ENCODE peak calls at places on chromosome 1, in eight cellular contexts. L is heart left ventricle, I is IMR-90, Y is dorsolateral prefrontal cortex, K is stomach, F is fibroblast of pulmonary artery, Q is body of pancreas, D is MM.1S. R is an unnamed sample.

GRCh38 chr1:244965182-244965581 is 100.8 kb upstream of the HNRNPU start:
- DNase-seq in F (no peak), Y (no peak), L (no peak), I (no peak), K (no peak), D (no peak), Q (no peak), R (peak; percentile 5)

GRCh38 chr1:117655220-117655577 is 49.4 kb downstream of the TENT5C start:
- DNase-seq in L (no peak), F (peak; percentile 44), I (peak; percentile 31), K (peak; percentile 75), Q (peak; percentile 86), Y (no peak), D (peak; percentile 38), R (no peak)

GRCh38 chr1:20087668-20088067 is 17.7 kb downstream of the PLA2G5 start:
- DNase-seq in I (no peak), F (no peak), K (no peak), Y (no peak), Q (no peak), D (no peak), L (no peak), R (no peak)

GRCh38 chr1:217586586-217586985 is 44.3 kb downstream of the GPATCH2 start:
- DNase-seq in F (peak; percentile 13), K (no peak), I (peak; percentile 41), D (no peak), L (no peak), Y (no peak), Q (no peak), R (peak; percentile 34)

GRCh38 chr1:53502641-53503432 is 43.6 kb downstream of the DMRTB1 start:
- DNase-seq in I (no peak), D (no peak), L (no peak), Y (no peak), Q (no peak), F (no peak), K (no peak), R (no peak)

GRCh38 chr1:234539666-234540403 is 60.9 kb upstream of the TARBP1 start:
- DNase-seq in K (no peak), Y (no peak), D (no peak), F (no peak), L (no peak), Q (no peak), I (no peak), R (no peak)

GRCh38 chr1:77906146-77906545 is 17.7 kb downstream of the NEXN start:
- DNase-seq in I (no peak), F (no peak), K (no peak), D (no peak), Y (no peak), L (no peak), Q (no peak), R (no peak)

GRCh38 chr1:59057211-59057694 is 239.6 kb upstream of the FGGY start:
- DNase-seq in D (no peak), I (peak; percentile 93), Y (no peak), L (peak; percentile 91), K (peak; percentile 56), Q (peak; percentile 81), F (peak; percentile 99), R (peak; percentile 99)

GRCh38 chr1:15031251-15031930 is 122.2 kb upstream of the TMEM51 start:
- DNase-seq in Y (no peak), K (no peak), L (no peak), F (no peak), I (peak; percentile 34), Q (no peak), D (no peak), R (no peak)

GRCh38 chr1:84774674-84775548 is 84.7 kb upstream of the SSX2IP start:
- DNase-seq in I (no peak), D (no peak), F (no peak), K (no peak), Q (no peak), L (no peak), Y (no peak), R (no peak)

GRCh38 chr1:218330043-218330623 is 15.0 kb upstream of the TGFB2 start:
- DNase-seq in F (peak; percentile 74), L (no peak), I (peak; percentile 61), K (no peak), D (peak; percentile 42), Q (no peak), Y (no peak), R (peak; percentile 71)

GRCh38 chr1:213761845-213762407 is 225.8 kb upstream of the PROX1 start:
- DNase-seq in F (no peak), Y (no peak), Q (no peak), I (no peak), D (no peak), K (no peak), L (no peak), R (no peak)

GRCh38 chr1:201379733-201380242 is 2.3 kb upstream of the TNNT2 start:
- DNase-seq in K (no peak), D (no peak), Q (no peak), I (no peak), L (peak; percentile 63), F (no peak), Y (no peak), R (no peak)

GRCh38 chr1:18365099-18365705 is 115.5 kb upstream of the KLHDC7A start:
- DNase-seq in D (no peak), I (no peak), Q (no peak), Y (no peak), F (no peak), K (no peak), L (no peak), R (no peak)

GRCh38 chr1:210384625-210385024 is 55.9 kb downstream of the HHAT start:
- DNase-seq in F (no peak), K (no peak), I (peak; percentile 79), Y (no peak), D (no peak), Q (no peak), L (no peak), R (no peak)

GRCh38 chr1:226808501-226808900 is 61.9 kb upstream of the PSEN2 start:
- DNase-seq in L (no peak), F (no peak), D (no peak), Q (no peak), Y (no peak), K (no peak), I (no peak), R (no peak)

GRCh38 chr1:41369531-41369930 is 8.3 kb downstream of the FOXO6 start:
- DNase-seq in D (no peak), F (no peak), Y (no peak), K (no peak), Q (no peak), L (no peak), I (no peak), R (no peak)
- H3K4me3 ChIP-seq in D (no peak overlapping the region), F (no peak overlapping the region), Y (no peak overlapping the region), K (no peak overlapping the region), Q (no peak overlapping the region), L (no peak overlapping the region), I (no peak overlapping the region), R (no peak overlapping the region)

GRCh38 chr1:92927870-92928269 is 33.4 kb downstream of the DIPK1A start:
- DNase-seq in Y (no peak), K (no peak), I (no peak), F (no peak), Q (no peak), D (no peak), L (no peak), R (no peak)
- TF ChIP-seq CTCF in Y (no peak), K (peak; percentile 9), I (no peak), F (no peak), Q (no peak), D (no peak), L (no peak), R (no peak)

GRCh38 chr1:246966502-246966901 is 34.8 kb upstream of the AHCTF1 start:
- DNase-seq in L (no peak), Y (no peak), K (no peak), F (no peak), D (no peak), I (no peak), Q (no peak), R (no peak)
- H3K4me3 ChIP-seq in L (no peak overlapping the region), Y (no peak overlapping the region), K (no peak overlapping the region), F (no peak overlapping the region), D (no peak overlapping the region), I (no peak overlapping the region), Q (no peak overlapping the region), R (no peak overlapping the region)

DNA sequence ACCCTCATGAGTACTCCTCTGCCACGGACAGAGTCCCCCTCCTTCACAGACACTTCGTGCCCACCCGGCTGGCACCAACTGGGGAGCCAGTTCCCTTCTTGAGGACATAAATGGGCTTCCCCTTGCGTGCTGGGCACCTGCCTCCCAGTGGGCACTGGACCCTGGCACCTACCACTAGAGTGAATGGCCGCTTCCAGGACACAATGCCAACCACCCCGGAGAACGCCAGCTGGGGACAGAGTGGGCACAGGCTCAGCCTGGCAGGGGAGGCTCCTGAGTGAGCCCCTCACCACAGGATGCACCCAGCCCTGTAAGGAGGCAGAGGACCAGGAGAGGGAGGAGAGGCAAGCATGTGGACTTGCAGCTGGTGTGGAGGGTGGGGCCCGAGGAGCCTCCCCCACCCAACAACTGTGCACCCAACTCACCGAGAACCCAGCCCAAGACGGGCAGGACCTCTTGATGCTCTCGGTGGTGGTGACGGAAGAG is 1.0 kb downstream of the ENTREP3 start:
- DNase-seq in Q (no peak), L (no peak), D (no peak), Y (no peak), F (no peak), K (no peak), I (no peak), R (no peak)
- TF ChIP-seq CTCF in Q (no peak), L (no peak), D (no peak), Y (no peak), F (no peak), K (no peak), I (no peak), R (no peak)

GRCh38 chr1:100869996-100870395 is 24.6 kb downstream of the EXTL2 start:
- DNase-seq in D (no peak), I (no peak), F (no peak), Q (no peak), L (no peak), Y (no peak), K (no peak), R (no peak)

GRCh38 chr1:100866041-100866900 is 28.4 kb downstream of the EXTL2 start:
- DNase-seq in K (no peak), Q (no peak), I (peak; percentile 70), D (peak; percentile 22), F (peak; percentile 83), L (no peak), Y (no peak), R (peak; percentile 81)

GRCh38 chr1:100862591-100862990 is 32.1 kb downstream of the EXTL2 start:
- DNase-seq in Q (no peak), I (peak; percentile 84), F (peak; percentile 70), K (no peak), D (no peak), L (no peak), Y (no peak), R (peak; percentile 71)

GRCh38 chr1:100866901-100867206 is 27.8 kb downstream of the EXTL2 start:
- DNase-seq in K (no peak), Y (no peak), D (no peak), Q (no peak), F (no peak), L (no peak), I (no peak), R (no peak)

GRCh38 chr1:100868364-100868995 is 26.2 kb downstream of the EXTL2 start:
- DNase-seq in L (no peak), I (peak; percentile 70), F (peak; percentile 78), Q (no peak), K (no peak), D (peak; percentile 26), Y (no peak), R (peak; percentile 74)
- H3K4me3 ChIP-seq in L (no peak overlapping the region), I (no peak overlapping the region), F (no peak overlapping the region), Q (no peak overlapping the region), K (no peak overlapping the region), D (no peak overlapping the region), Y (peak overlapping the region; percentile 19), R (no peak overlapping the region)

R was measured in cardiac fibroblast.